ENCODE peak calls at places on chromosomes 2 and 18, in ten cellular contexts. N is effector memory CD4-positive, alpha-beta T cell; A is cardiac muscle cell; X is upper lobe of right lung; L is left ventricle myocardium inferior; G is CD8-positive, alpha-beta T cell; J is K562; B is neural progenitor cell; P is tibial nerve; I is GM12878. V is an unnamed sample.

GRCh38 chr18:51070545-51070944 is 40.5 kb downstream of the SMAD4 start:
- DNase-seq in N (no peak), A (peak; percentile 86), X (no peak), L (no peak), G (no peak), J (no peak), B (no peak), P (no peak), I (no peak), V (no peak)

GRCh38 chr2:171630812-171631626 is 56.2 kb upstream of the DYNC1I2 start:
- DNase-seq in N (no peak), A (peak; percentile 72), X (no peak), L (no peak), G (no peak), J (no peak), B (peak; percentile 23), P (no peak), I (no peak), V (no peak)

GRCh38 chr2:27915191-27915590 is 24.7 kb downstream of the BABAM2 start:
- DNase-seq in N (no peak), A (peak; percentile 55), X (no peak), L (no peak), G (no peak), J (no peak), B (no peak), P (no peak), I (no peak), V (no peak)

GRCh38 chr2:164896634-164897033 is 55.0 kb upstream of the COBLL1 start:
- DNase-seq in N (no peak), A (peak; percentile 55), X (no peak), L (no peak), G (no peak), J (no peak), B (no peak), P (no peak), I (no peak), V (no peak)

GRCh38 chr2:200077838-200078237 is 122.5 kb downstream of the MAIP1 start:
- DNase-seq in N (no peak), A (no peak), X (no peak), L (no peak), G (no peak), J (no peak), B (no peak), P (no peak), I (no peak), V (no peak)

GRCh38 chr2:227411320-227411989 is 23.7 kb upstream of the SCYGR1 start:
- DNase-seq in N (no peak), A (peak; percentile 51), X (no peak), L (no peak), G (no peak), J (no peak), B (no peak), P (no peak), I (peak; percentile 94), V (peak; percentile 0)

GRCh38 chr2:64063924-64064331 is 44.7 kb upstream of the VPS54 start:
- DNase-seq in N (no peak), A (peak; percentile 95), X (no peak), L (no peak), G (no peak), J (no peak), B (no peak), P (no peak), I (no peak), V (no peak)

GRCh38 chr18:79936641-79937040 is 14.8 kb downstream of the SLC66A2 start:
- DNase-seq in N (no peak), A (no peak), X (no peak), L (no peak), G (no peak), J (no peak), B (no peak), P (no peak), I (no peak), V (no peak)

GRCh38 chr2:45851576-45852304 is 200.3 kb downstream of the PRKCE start:
- DNase-seq in N (no peak), A (peak; percentile 56), X (no peak), L (no peak), G (no peak), J (no peak), B (no peak), P (no peak), I (no peak), V (no peak)

GRCh38 chr2:128637481-128638155 is 318.9 kb upstream of the HS6ST1 start:
- DNase-seq in N (no peak), A (no peak), X (peak; percentile 20), L (no peak), G (no peak), J (no peak), B (no peak), P (no peak), I (no peak), V (no peak)

GRCh38 chr2:157105372-157105771 is 152.1 kb upstream of the GALNT5 start:
- DNase-seq in N (no peak), A (no peak), X (no peak), L (no peak), G (no peak), J (no peak), B (no peak), P (no peak), I (no peak), V (no peak)

GRCh38 chr18:5415665-5416064 is 120.1 kb upstream of the ZBTB14 start:
- DNase-seq in N (no peak), A (no peak), X (no peak), L (no peak), G (no peak), J (no peak), B (no peak), P (no peak), I (no peak), V (no peak)

GRCh38 chr2:216109962-216110614 is 940 bp downstream of the XRCC5 start:
- DNase-seq in N (no peak), A (peak; percentile 58), X (no peak), L (no peak), G (no peak), J (no peak), B (peak; percentile 39), P (no peak), I (no peak), V (peak; percentile 24)

GRCh38 chr2:216108967-216109921 is at the start of gene XRCC5:
- DNase-seq in N (peak; percentile 94), A (peak; percentile 98), X (peak; percentile 98), L (peak; percentile 96), G (peak; percentile 99), J (peak; percentile 90), B (peak; percentile 98), P (peak; percentile 91), I (peak; percentile 96), V (peak; percentile 97)

GRCh38 chr2:216108310-216108966 is 710 bp upstream of the XRCC5 start:
- DNase-seq in N (no peak), A (no peak), X (no peak), L (no peak), G (no peak), J (no peak), B (peak; percentile 35), P (no peak), I (no peak), V (no peak)

GRCh38 chr2:216107320-216107719 is 1.8 kb upstream of the XRCC5 start:
- DNase-seq in N (no peak), A (no peak), X (no peak), L (no peak), G (no peak), J (no peak), B (no peak), P (no peak), I (no peak), V (no peak)

GRCh38 chr2:216107760-216108159 is 1.4 kb upstream of the XRCC5 start:
- DNase-seq in N (no peak), A (peak; percentile 21), X (no peak), L (no peak), G (no peak), J (peak; percentile 8), B (peak; percentile 81), P (no peak), I (no peak), V (no peak)
- H3K27ac ChIP-seq in N (no peak overlapping the region), A (peak overlapping the region; percentile 69), X (no peak overlapping the region), L (no peak overlapping the region), G (no peak overlapping the region), J (peak overlapping the region; percentile 46), B (peak overlapping the region; percentile 88), P (no peak overlapping the region), I (no peak overlapping the region), V (no peak overlapping the region)

GRCh38 chr2:181902625-181903024 is 11.1 kb downstream of the ITPRID2 start:
- DNase-seq in N (no peak), A (no peak), X (no peak), L (no peak), G (no peak), J (no peak), B (no peak), P (no peak), I (no peak), V (no peak)
- H3K36me3 ChIP-seq in N (no peaks in the 10 kb centered on the region), A (peaks cover 59% of the 10 kb centered on the region), X (peaks cover 72% of the 10 kb centered on the region), L (peaks cover 77% of the 10 kb centered on the region), G (no peaks in the 10 kb centered on the region), J (peaks cover 93% of the 10 kb centered on the region), B (peaks cover 4% of the 10 kb centered on the region), P (no peaks in the 10 kb centered on the region), I (no peaks in the 10 kb centered on the region), V (peaks cover 14% of the 10 kb centered on the region)

DNA sequence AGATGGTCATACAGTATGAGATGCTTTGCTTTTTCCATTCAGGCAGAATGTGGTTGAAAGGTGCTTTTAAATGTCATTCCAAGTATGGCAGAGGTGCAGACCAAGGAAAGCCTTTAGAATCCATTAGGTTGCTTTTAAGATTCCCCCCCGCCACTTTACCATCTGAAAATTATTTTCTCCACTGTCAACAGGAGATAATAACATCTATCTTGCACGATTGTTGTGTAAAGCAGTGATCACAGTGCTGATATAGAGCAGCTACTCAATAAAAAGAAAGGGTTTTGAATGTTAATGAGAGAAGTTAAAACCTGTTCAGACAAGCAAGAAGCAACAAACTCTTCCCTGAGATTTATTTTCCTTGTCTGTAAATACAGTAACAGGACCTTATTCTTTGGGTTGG is 372.5 kb upstream of the GCFC2 start:
- DNase-seq in N (no peak), A (no peak), X (no peak), L (no peak), G (no peak), J (no peak), B (no peak), P (no peak), I (no peak), V (no peak)
- H3K4me3 ChIP-seq in N (no peak overlapping the region), A (no peak overlapping the region), X (no peak overlapping the region), L (no peak overlapping the region), G (no peak overlapping the region), J (no peak overlapping the region), B (no peak overlapping the region), P (no peak overlapping the region), I (no peak overlapping the region), V (no peak overlapping the region)

GRCh38 chr2:558302-558642 is 118.9 kb downstream of the TMEM18 start:
- DNase-seq in N (no peak), A (no peak), X (no peak), L (no peak), G (no peak), J (no peak), B (no peak), P (no peak), I (no peak), V (no peak)
- H3K27ac ChIP-seq in N (no peak overlapping the region), A (no peak overlapping the region), X (no peak overlapping the region), L (no peak overlapping the region), G (no peak overlapping the region), J (no peak overlapping the region), B (no peak overlapping the region), P (no peak overlapping the region), I (no peak overlapping the region), V (no peak overlapping the region)